ENCODE peak calls at places on chromosomes 2 and 18, in seven cellular contexts. Q is heart left ventricle, F is pancreas, P is activated T-cell treated with anti-CD3 and anti-CD28 coated beads for 1 hour, B is astrocyte of the spinal cord, L is RPMI7951, S is kidney tubule cell. A is an unnamed sample.

GRCh38 chr2:195202163-195202845 is 454.7 kb upstream of the SLC39A10 start:
- DNase-seq in Q (no peak), F (no peak), P (no peak), B (peak; percentile 60), L (peak; percentile 32), S (peak; percentile 63), A (peak; percentile 57)

GRCh38 chr2:54419386-54419785 is 36.7 kb upstream of the SPTBN1 start:
- DNase-seq in Q (no peak), F (no peak), P (no peak), B (no peak), L (no peak), S (no peak), A (no peak)

GRCh38 chr2:238635637-238636036 is 208.9 kb downstream of the ASB1 start:
- DNase-seq in Q (no peak), F (no peak), P (no peak), B (no peak), L (peak; percentile 95), S (no peak), A (peak; percentile 37)

GRCh38 chr2:31335921-31336570 is 78.5 kb downstream of the XDH start:
- DNase-seq in Q (no peak), F (no peak), P (no peak), B (peak; percentile 68), L (peak; percentile 86), S (peak; percentile 93), A (peak; percentile 30)

GRCh38 chr2:119264781-119265692 is 41.4 kb downstream of the STEAP3 start:
- DNase-seq in Q (no peak), F (peak; percentile 53), P (no peak), B (peak; percentile 43), L (peak; percentile 51), S (peak; percentile 62), A (peak; percentile 74)

GRCh38 chr2:207311316-207312005 is 145.7 kb upstream of the KLF7 start:
- DNase-seq in Q (peak; percentile 42), F (no peak), P (no peak), B (peak; percentile 95), L (peak; percentile 98), S (peak; percentile 90), A (peak; percentile 96)

GRCh38 chr18:49521251-49521650 is 34.2 kb upstream of the C18orf32 start:
- DNase-seq in Q (no peak), F (no peak), P (no peak), B (no peak), L (no peak), S (no peak), A (peak; percentile 14)

GRCh38 chr18:22391571-22392359 is 25.9 kb downstream of the CTAGE1 start:
- DNase-seq in Q (peak; percentile 9), F (no peak), P (no peak), B (peak; percentile 93), L (peak; percentile 96), S (peak; percentile 99), A (peak; percentile 90)

GRCh38 chr2:39664478-39664877 is 1.2 kb upstream of the TMEM178A start:
- DNase-seq in Q (no peak), F (no peak), P (no peak), B (no peak), L (no peak), S (no peak), A (no peak)

GRCh38 chr2:162245737-162246136 is 2.5 kb upstream of the FAP start:
- DNase-seq in Q (no peak), F (no peak), P (no peak), B (peak; percentile 78), L (peak; percentile 78), S (peak; percentile 70), A (peak; percentile 9)

GRCh38 chr18:75546964-75547363 is 119.5 kb upstream of the SMIM21 start:
- DNase-seq in Q (no peak), F (no peak), P (no peak), B (no peak), L (no peak), S (no peak), A (no peak)

GRCh38 chr2:184067502-184067901 is 530.8 kb upstream of the ZNF804A start:
- DNase-seq in Q (no peak), F (no peak), P (no peak), B (no peak), L (no peak), S (no peak), A (no peak)

GRCh38 chr2:181326605-181327004 is 130.6 kb upstream of the ITGA4 start:
- DNase-seq in Q (no peak), F (no peak), P (no peak), B (no peak), L (no peak), S (no peak), A (no peak)

GRCh38 chr2:58137856-58138255 is 91.2 kb downstream of the VRK2 start:
- DNase-seq in Q (peak; percentile 49), F (no peak), P (no peak), B (no peak), L (peak; percentile 5), S (no peak), A (peak; percentile 5)

GRCh38 chr2:27954261-27954673 is 63.7 kb downstream of the BABAM2 start:
- DNase-seq in Q (no peak), F (no peak), P (no peak), B (peak; percentile 79), L (peak; percentile 62), S (no peak), A (peak; percentile 30)

GRCh38 chr2:70044290-70045040 is 42.8 kb upstream of the PCBP1 start:
- DNase-seq in Q (no peak), F (peak; percentile 33), P (no peak), B (no peak), L (no peak), S (no peak), A (no peak)

GRCh38 chr18:6885992-6886823 is 156.7 kb downstream of the ARHGAP28 start:
- DNase-seq in Q (peak; percentile 44), F (no peak), P (no peak), B (peak; percentile 63), L (peak; percentile 31), S (peak; percentile 57), A (peak; percentile 58)

GRCh38 chr18:8080092-8080491 is 513.0 kb downstream of the PTPRM start:
- DNase-seq in Q (no peak), F (no peak), P (no peak), B (no peak), L (no peak), S (no peak), A (no peak)

GRCh38 chr18:8661754-8662573 is 43.4 kb upstream of the MTCL1 start:
- DNase-seq in Q (no peak), F (no peak), P (no peak), B (peak; percentile 76), L (peak; percentile 42), S (peak; percentile 76), A (peak; percentile 65)

GRCh38 chr2:29606105-29606871 is 315.1 kb downstream of the ALK start:
- DNase-seq in Q (no peak), F (no peak), P (no peak), B (peak; percentile 92), L (peak; percentile 89), S (peak; percentile 96), A (peak; percentile 92)

GRCh38 chr2:207352978-207353377 is 176.8 kb upstream of the CREB1 start:
- DNase-seq in Q (no peak), F (no peak), P (no peak), B (no peak), L (no peak), S (no peak), A (peak; percentile 33)

GRCh38 chr2:235384624-235385023 is 109.2 kb upstream of the AGAP1 start:
- DNase-seq in Q (no peak), F (no peak), P (no peak), B (no peak), L (no peak), S (no peak), A (no peak)

GRCh38 chr2:173760553-173760952 is 204.6 kb downstream of the SP3 start:
- DNase-seq in Q (no peak), F (no peak), P (no peak), B (peak; percentile 51), L (peak; percentile 7), S (no peak), A (no peak)

A was measured in A172.